ENCODE peak calls at places on chromosomes 11 and 22, in seven cellular contexts. M is CD8-positive, alpha-beta T cell; A is lung; R is nephron progenitor cell; U is thoracic aorta; Q is heart right ventricle; E is left lung. W is an unnamed sample.

GRCh38 chr11:123546515-123546914 is 107.9 kb downstream of the SCN3B start:
- DNase-seq in M (no peak), A (no peak), R (no peak), U (no peak), Q (no peak), E (no peak), W (no peak)

GRCh38 chr11:120814531-120815259 is 209.2 kb upstream of the TBCEL start:
- DNase-seq in M (no peak), A (no peak), R (no peak), U (no peak), Q (no peak), E (no peak), W (no peak)

GRCh38 chr11:64358907-64359711 is at the start of gene RPS6KA4:
- DNase-seq in M (no peak), A (no peak), R (peak), U (no peak), Q (peak), E (peak), W (peak)

GRCh38 chr22:28963362-28963761 is 80.0 kb downstream of the ZNRF3 start:
- DNase-seq in M (no peak), A (no peak), R (no peak), U (no peak), Q (no peak), E (no peak), W (no peak)

GRCh38 chr11:1830500-1831223 is 4.1 kb upstream of the SYT8 start:
- DNase-seq in M (no peak), A (peak), R (no peak), U (no peak), Q (no peak), E (peak), W (no peak)

GRCh38 chr22:41171996-41172395 is 33.1 kb upstream of the L3MBTL2 start:
- DNase-seq in M (no peak), A (no peak), R (no peak), U (no peak), Q (no peak), E (no peak), W (no peak)

GRCh38 chr11:65790104-65790901 is 3.4 kb downstream of the OVOL1 start:
- DNase-seq in M (no peak), A (no peak), R (no peak), U (no peak), Q (no peak), E (no peak), W (no peak)

GRCh38 chr11:64918056-64918455 is 1.0 kb upstream of the ATG2A start:
- DNase-seq in M (no peak), A (no peak), R (no peak), U (no peak), Q (no peak), E (no peak), W (no peak)

GRCh38 chr11:128453444-128454336 is 133.7 kb downstream of the ETS1 start:
- DNase-seq in M (no peak), A (peak), R (no peak), U (peak), Q (peak), E (peak), W (no peak)

GRCh38 chr11:63869171-63869591 is 30.3 kb downstream of the MARK2 start:
- DNase-seq in M (no peak), A (no peak), R (no peak), U (no peak), Q (no peak), E (no peak), W (no peak)

GRCh38 chr11:29300441-29300840 is 716.4 kb downstream of the KCNA4 start:
- DNase-seq in M (no peak), A (no peak), R (no peak), U (no peak), Q (no peak), E (no peak), W (no peak)

GRCh38 chr11:131910491-131911387 is 540.3 kb downstream of the NTM start:
- DNase-seq in M (no peak), A (no peak), R (peak), U (no peak), Q (no peak), E (no peak), W (peak)

GRCh38 chr11:114358711-114359110 is 41.6 kb downstream of the C11orf71 start:
- DNase-seq in M (no peak), A (no peak), R (no peak), U (no peak), Q (no peak), E (no peak), W (no peak)

GRCh38 chr22:39973656-39974055 is 13.5 kb downstream of the TMA7B start:
- DNase-seq in M (no peak), A (no peak), R (no peak), U (no peak), Q (no peak), E (no peak), W (no peak)

GRCh38 chr11:35740061-35740824 is 77.7 kb downstream of the TRIM44 start:
- DNase-seq in M (no peak), A (no peak), R (no peak), U (no peak), Q (no peak), E (no peak), W (no peak)

GRCh38 chr11:81207421-81208054 is 1526.1 kb downstream of the FAM181B start:
- DNase-seq in M (no peak), A (no peak), R (no peak), U (no peak), Q (peak), E (no peak), W (no peak)

GRCh38 chr11:15688351-15688792 is 573.6 kb downstream of the INSC start:
- DNase-seq in M (no peak), A (no peak), R (no peak), U (no peak), Q (peak), E (no peak), W (no peak)

GRCh38 chr11:78350101-78350645 is 67.4 kb downstream of the GAB2 start:
- DNase-seq in M (no peak), A (no peak), R (no peak), U (no peak), Q (no peak), E (no peak), W (no peak)

GRCh38 chr11:20397281-20397680 is 9.8 kb downstream of the PRMT3 start:
- DNase-seq in M (no peak), A (no peak), R (peak), U (no peak), Q (no peak), E (no peak), W (peak)

GRCh38 chr22:22164541-22165272 is 79.9 kb upstream of the VPREB1 start:
- DNase-seq in M (no peak), A (no peak), R (no peak), U (no peak), Q (no peak), E (no peak), W (no peak)

DNA sequence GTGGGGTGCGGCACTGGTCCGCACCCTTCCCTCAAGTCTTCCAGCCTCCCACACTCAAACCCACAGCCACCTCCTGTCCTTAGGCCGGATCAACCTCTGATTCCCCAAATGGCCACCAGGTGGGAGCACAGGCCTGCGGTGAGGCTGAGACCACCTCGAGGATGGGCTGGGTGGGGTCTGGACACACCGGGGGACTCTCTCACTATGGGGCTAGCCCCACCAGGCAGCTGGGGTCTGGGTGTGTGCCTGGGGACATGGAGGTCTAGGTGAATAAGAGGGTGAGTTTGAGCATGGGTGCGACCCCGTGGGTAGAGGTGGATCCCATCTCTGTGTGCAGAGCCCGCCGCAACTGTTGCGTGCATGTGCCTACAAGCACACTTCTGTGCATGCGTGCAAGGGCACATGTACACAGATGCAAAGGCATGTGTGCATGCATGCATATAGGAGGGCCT is 32.6 kb downstream of the MYO18B start:
- DNase-seq in M (no peak), A (no peak), R (peak), U (no peak), Q (no peak), E (no peak), W (peak)
- TF ChIP-seq CTCF in M (no peak), A (no peak), R (peak), U (no peak), Q (peak), E (no peak), W (peak)

DNA sequence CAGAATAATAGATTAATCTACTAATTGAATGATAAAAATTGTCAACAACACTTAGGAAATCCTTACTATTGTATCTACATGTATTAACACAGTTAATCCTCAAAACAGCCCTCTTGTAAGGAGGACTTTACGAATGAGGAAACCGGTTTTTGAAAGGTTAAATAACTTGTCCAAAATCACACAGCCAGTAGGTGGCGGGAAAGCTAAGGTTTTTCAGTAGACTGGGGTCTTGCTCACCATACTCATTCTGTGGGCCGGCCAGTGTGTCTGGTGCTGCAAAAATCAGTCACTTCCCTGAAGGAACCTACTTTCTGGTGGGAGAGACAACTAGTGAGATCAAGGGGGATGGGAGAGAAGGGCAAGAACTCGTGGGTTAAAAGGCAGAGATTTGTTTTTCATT is 3.8 kb downstream of the DCPS start:
- DNase-seq in M (no peak), A (no peak), R (peak), U (no peak), Q (no peak), E (no peak), W (peak)
- TF ChIP-seq CTCF in M (no peak), A (no peak), R (peak), U (no peak), Q (peak), E (no peak), W (peak)

DNA sequence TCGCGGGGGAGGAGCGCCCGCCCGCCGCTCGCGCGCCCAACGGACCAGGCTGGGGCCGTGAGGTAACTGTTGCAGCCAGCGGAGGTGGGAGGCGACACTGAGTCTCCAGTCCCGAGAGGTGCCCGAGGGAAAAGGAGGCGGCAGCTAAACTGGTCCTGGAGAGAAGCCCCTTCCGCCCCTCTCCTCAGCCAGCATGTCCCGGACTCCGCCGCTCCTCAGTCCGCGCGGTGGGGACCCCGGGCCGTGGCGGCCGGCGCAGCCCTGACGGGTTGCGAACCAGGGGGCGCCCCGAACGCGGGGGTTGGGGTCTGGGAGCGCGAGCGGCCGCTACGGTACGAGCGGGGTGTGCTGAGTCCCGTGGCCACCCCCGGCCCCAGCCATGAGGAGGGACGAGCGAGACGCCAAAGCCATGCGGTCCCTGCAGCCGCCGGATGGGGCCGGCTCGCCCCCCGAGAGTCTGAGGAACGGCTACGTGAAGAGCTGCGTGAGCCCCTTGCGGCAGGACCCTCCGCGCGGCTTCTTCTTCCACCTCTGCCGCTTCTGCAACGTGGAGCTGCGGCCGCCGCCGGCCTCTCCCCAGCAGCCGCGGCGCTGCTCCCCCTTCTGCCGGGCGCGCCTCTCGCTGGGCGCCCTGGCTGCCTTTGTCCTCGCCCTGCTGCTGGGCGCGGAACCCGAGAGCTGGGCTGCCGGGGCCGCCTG is at the start of gene PDE3B:
- DNase-seq in M (peak), A (peak), R (peak), U (peak), Q (peak), E (peak), W (peak)
- TF ChIP-seq CTCF in M (no peak), A (no peak), R (no peak), U (no peak), Q (no peak), E (no peak), W (no peak)

GRCh38 chr22:44907765-44908737 is 101.8 kb downstream of the PHF21B start:
- DNase-seq in M (no peak), A (no peak), R (no peak), U (no peak), Q (no peak), E (no peak), W (no peak)
- TF ChIP-seq CTCF in M (no peak), A (no peak), R (no peak), U (no peak), Q (no peak), E (no peak), W (no peak)

DNA sequence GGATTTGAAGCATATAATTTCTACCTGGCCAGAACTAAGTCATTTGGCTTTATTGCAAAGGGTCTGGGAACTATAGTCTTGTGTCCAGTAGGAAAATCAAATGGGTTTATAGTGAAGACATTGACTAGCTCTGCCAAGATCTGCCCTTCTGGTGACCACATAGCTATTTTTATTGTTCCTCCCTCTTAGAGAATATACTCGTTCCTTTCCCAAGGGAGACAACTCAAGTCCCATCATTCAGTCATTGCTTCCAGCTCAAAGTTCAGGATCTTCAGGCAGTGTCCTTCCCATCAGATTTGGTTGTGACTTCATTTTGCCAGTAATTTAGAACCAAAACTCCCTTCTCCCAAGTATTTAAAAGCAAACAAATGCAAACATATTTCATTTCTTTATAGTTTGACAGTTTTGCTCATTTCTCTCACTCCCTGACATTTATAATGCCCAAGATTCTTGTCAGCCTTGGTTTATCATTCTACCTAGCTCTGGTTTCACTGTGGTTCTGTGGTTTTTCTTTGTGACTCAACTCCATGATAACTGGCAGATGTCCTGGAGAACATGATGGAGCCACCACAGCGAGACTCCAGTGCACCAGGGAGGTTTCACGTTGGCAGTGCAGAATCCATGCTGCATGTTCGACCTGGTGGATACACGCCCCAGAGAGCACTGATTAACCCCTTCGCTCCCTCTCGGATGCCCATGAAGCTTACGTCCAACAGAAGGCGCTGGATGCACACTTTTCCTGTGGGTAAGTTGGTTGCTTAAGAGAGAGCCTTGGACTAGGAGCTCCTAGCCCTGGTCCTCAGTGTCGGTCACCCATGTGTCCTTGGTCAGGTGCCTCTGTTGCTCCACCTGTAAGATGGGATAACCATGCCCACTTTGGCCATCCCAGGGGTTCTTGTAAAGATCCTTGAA is 64.9 kb downstream of the DEPDC5 start:
- DNase-seq in M (no peak), A (no peak), R (no peak), U (no peak), Q (no peak), E (no peak), W (no peak)
- TF ChIP-seq CTCF in M (no peak), A (no peak), R (no peak), U (no peak), Q (no peak), E (no peak), W (no peak)

GRCh38 chr11:88035271-88035670 is 140.0 kb downstream of the RAB38 start:
- DNase-seq in M (no peak), A (no peak), R (no peak), U (no peak), Q (no peak), E (no peak), W (no peak)
- TF ChIP-seq CTCF in M (no peak), A (no peak), R (no peak), U (no peak), Q (no peak), E (no peak), W (no peak)